ENCODE peak calls at places on chromosomes 4 and X, in seven cellular contexts. W is transverse colon, A is GM12878, G is HepG2, J is endothelial cell of umbilical vein, K is HCT116, P is upper lobe of left lung. X is an unnamed sample. For H3K4me1, the result is how much of the 10 kb centered on the place peaks cover.

GRCh38 chrX:50281253-50281652 is 76.7 kb downstream of the CCNB3 start:
- DNase-seq in W (no peak), A (no peak), G (no peak), J (no peak), K (no peak), P (no peak), X (no peak)

GRCh38 chrX:29295987-29296680 is 708.9 kb downstream of the IL1RAPL1 start:
- DNase-seq in W (no peak), A (no peak), G (no peak), J (peak), K (no peak), P (no peak), X (no peak)

GRCh38 chrX:28979876-28980275 is 392.6 kb downstream of the IL1RAPL1 start:
- DNase-seq in W (no peak), A (no peak), G (no peak), J (no peak), K (no peak), P (no peak), X (no peak)

GRCh38 chr4:7661846-7662506 is 227.2 kb upstream of the PSAPL1 start:
- DNase-seq in W (no peak), A (no peak), G (no peak), J (no peak), K (no peak), P (no peak), X (no peak)

GRCh38 chrX:110944323-110944761 is 148.7 kb upstream of the CHRDL1 start:
- DNase-seq in W (no peak), A (no peak), G (no peak), J (no peak), K (no peak), P (no peak), X (peak)

GRCh38 chrX:119101168-119101567 is 26.4 kb downstream of the KIAA1210 start:
- DNase-seq in W (no peak), A (no peak), G (no peak), J (no peak), K (no peak), P (no peak), X (no peak)

GRCh38 chr4:20625460-20625859 is 74.8 kb upstream of the PACRGL start:
- DNase-seq in W (peak), A (no peak), G (no peak), J (no peak), K (no peak), P (peak), X (no peak)

GRCh38 chr4:76434901-76435688 is at the start of gene SHROOM3:
- DNase-seq in W (no peak), A (no peak), G (no peak), J (no peak), K (no peak), P (no peak), X (peak)

GRCh38 chr4:113683143-113683542 is 78.4 kb downstream of the CAMK2D start:
- DNase-seq in W (peak), A (peak), G (no peak), J (no peak), K (no peak), P (no peak), X (no peak)

GRCh38 chrX:10022580-10023245 is 55.6 kb downstream of the CLDN34 start:
- DNase-seq in W (peak), A (no peak), G (no peak), J (peak), K (no peak), P (no peak), X (no peak)

GRCh38 chr4:37001688-37002436 is 242.7 kb upstream of the NWD2 start:
- DNase-seq in W (no peak), A (no peak), G (no peak), J (no peak), K (peak), P (no peak), X (no peak)
- TF ChIP-seq POLR2A in W (no peak), A (no peak), G (no peak), J (no peak), K (no peak), P (no peak), X (no peak)

DNA sequence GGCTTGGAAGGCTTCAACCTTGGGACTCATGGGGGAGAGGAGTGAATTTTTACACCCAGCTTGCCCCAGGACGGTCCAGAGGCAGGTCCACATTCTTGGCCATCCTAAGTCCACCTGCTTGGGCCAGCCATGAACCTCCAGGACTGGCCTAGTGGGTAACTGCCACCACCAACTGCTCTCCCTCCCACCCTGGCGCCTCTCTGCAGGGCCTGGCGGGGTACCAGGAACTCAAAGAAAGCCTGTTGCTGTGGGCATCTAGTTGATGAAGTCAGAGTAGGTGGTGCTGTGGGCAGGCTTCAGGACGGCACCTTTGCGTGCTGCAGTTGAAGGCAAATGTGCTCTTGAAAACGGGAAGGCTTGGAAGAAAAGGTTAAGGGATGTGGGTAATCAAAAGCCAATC is 12.0 kb downstream of the BCOR start:
- DNase-seq in W (no peak), A (no peak), G (no peak), J (no peak), K (no peak), P (no peak), X (peak)
- H3K4me1 ChIP-seq in W (half or more), A (under half), G (half or more), J (under half), K (half or more), P (half or more), X (under half)

GRCh38 chr4:41322613-41323012 is 65.9 kb downstream of the UCHL1 start:
- DNase-seq in W (no peak), A (no peak), G (no peak), J (no peak), K (no peak), P (no peak), X (no peak)

GRCh38 chr4:41323186-41323585 is 66.5 kb downstream of the UCHL1 start:
- DNase-seq in W (no peak), A (no peak), G (no peak), J (no peak), K (no peak), P (no peak), X (no peak)

GRCh38 chr4:41323706-41324105 is 67.0 kb downstream of the UCHL1 start:
- DNase-seq in W (no peak), A (no peak), G (no peak), J (peak), K (no peak), P (no peak), X (no peak)

GRCh38 chr4:41326776-41327175 is 70.0 kb downstream of the UCHL1 start:
- DNase-seq in W (no peak), A (no peak), G (no peak), J (no peak), K (no peak), P (no peak), X (no peak)

GRCh38 chr4:41324861-41325260 is 68.1 kb downstream of the UCHL1 start:
- DNase-seq in W (no peak), A (no peak), G (no peak), J (no peak), K (no peak), P (no peak), X (no peak)
- TF ChIP-seq POLR2AphosphoS5 in W (no peak), A (no peak), G (no peak), J (no peak), K (no peak), P (no peak), X (no peak)

GRCh38 chr4:98657531-98658286 is 702 bp downstream of the TSPAN5 start:
- DNase-seq in W (peak), A (no peak), G (no peak), J (peak), K (no peak), P (peak), X (no peak)
- TF ChIP-seq POLR2A in W (no peak), A (no peak), G (no peak), J (peak), K (no peak), P (no peak), X (no peak)

GRCh38 chr4:87051121-87051713 is 116.4 kb downstream of the AFF1 start:
- DNase-seq in W (no peak), A (no peak), G (no peak), J (peak), K (no peak), P (no peak), X (no peak)
- H3K4me1 ChIP-seq in W (under half), A (under half), G (under half), J (under half), K (under half), P (half or more), X (under half)